ENCODE peak calls at places on chromosomes 7 and 10, in four cellular contexts. S, F, L and X are unnamed samples.
A peak's percentile ranks its signal among the peaks of the same experiment; 100 is the strongest.

GRCh38 chr10:114715171-114715670 is 57.1 kb upstream of the ABLIM1 start:
- DNase-seq in S (no peak), F (no peak), L (no peak), X (no peak)

GRCh38 chr7:23471090-23471859 is 984 bp upstream of the IGF2BP3 start:
- DNase-seq in S (peak; percentile 94), L (peak; percentile 79), F (no peak), X (peak; percentile 46)

GRCh38 chr7:93717217-93717900 is 142.8 kb upstream of the CALCR start:
- DNase-seq in S (no peak), F (no peak), L (no peak), X (peak; percentile 79)

GRCh38 chr7:51162724-51163329 is 153.8 kb downstream of the COBL start:
- DNase-seq in F (peak; percentile 49), L (no peak), S (no peak), X (peak; percentile 72)

GRCh38 chr7:36036590-36036989 is 116.5 kb upstream of the EEPD1 start:
- DNase-seq in S (no peak), L (no peak), F (no peak), X (peak; percentile 7)

GRCh38 chr7:105094966-105095365 is 81.0 kb downstream of the KMT2E start:
- DNase-seq in S (no peak), L (no peak), F (no peak), X (no peak)

GRCh38 chr10:7986851-7987250 is 67.6 kb upstream of the GATA3 start:
- DNase-seq in S (no peak), F (no peak), L (no peak), X (peak; percentile 5)

GRCh38 chr10:124296813-124297788 is 121.6 kb downstream of the OAT start:
- DNase-seq in F (no peak), S (peak; percentile 24), L (peak; percentile 18), X (no peak)

GRCh38 chr7:75957021-75957736 is 37.2 kb downstream of the TMEM120A start:
- DNase-seq in F (no peak), S (no peak), L (peak; percentile 79), X (no peak)

GRCh38 chr7:148916186-148916585 is 32.1 kb upstream of the EZH2 start:
- DNase-seq in L (no peak), F (no peak), S (no peak), X (no peak)

GRCh38 chr10:71067098-71067760 is 145.1 kb upstream of the UNC5B start:
- DNase-seq in S (no peak), F (no peak), L (no peak), X (no peak)

GRCh38 chr10:44383749-44384600 is 922 bp downstream of the CXCL12 start:
- DNase-seq in L (no peak), F (no peak), S (peak; percentile 84), X (peak; percentile 21)

GRCh38 chr10:986881-987634 is 1.2 kb upstream of the GTPBP4 start:
- DNase-seq in L (no peak), F (no peak), S (no peak), X (peak; percentile 26)

GRCh38 chr10:103395754-103396066 is 565 bp downstream of the ATP5MK start:
- DNase-seq in L (no peak), F (no peak), S (no peak), X (peak; percentile 15)

GRCh38 chr7:41792099-41792498 is 89.2 kb upstream of the INHBA start:
- DNase-seq in F (no peak), S (no peak), L (no peak), X (peak; percentile 67)

GRCh38 chr7:132575336-132575986 is 809 bp downstream of the PLXNA4 start:
- DNase-seq in F (no peak), L (peak; percentile 73), S (no peak), X (no peak)

GRCh38 chr7:58087536-58088190 is 637.7 kb downstream of the ZNF716 start:
- DNase-seq in L (peak; percentile 57), S (peak; percentile 75), F (no peak), X (no peak)

GRCh38 chr10:11298116-11298515 is 280.4 kb downstream of the CELF2 start:
- DNase-seq in L (no peak), S (no peak), F (no peak), X (peak; percentile 1)

GRCh38 chr7:138297526-138297925 is 162.5 kb upstream of the TRIM24 start:
- DNase-seq in F (no peak), L (no peak), S (no peak), X (no peak)

GRCh38 chr10:88289342-88289741 is 293.8 kb downstream of the RNLS start:
- DNase-seq in S (no peak), L (no peak), F (no peak), X (peak; percentile 31)

GRCh38 chr10:58854811-58855210 is 321.6 kb upstream of the PHYHIPL start:
- DNase-seq in F (no peak), L (no peak), S (no peak), X (no peak)

GRCh38 chr7:127317447-127317961 is 64.8 kb upstream of the GRM8 start:
- DNase-seq in S (no peak), L (no peak), F (no peak), X (peak; percentile 29)

GRCh38 chr10:108410231-108410630 is 1245.7 kb upstream of the SORCS1 start:
- DNase-seq in L (no peak), S (no peak), F (no peak), X (no peak)

GRCh38 chr7:151210087-151210854 is at the start of gene H2BK1:
- DNase-seq in F (no peak), S (no peak), L (no peak), X (no peak)

DNA sequence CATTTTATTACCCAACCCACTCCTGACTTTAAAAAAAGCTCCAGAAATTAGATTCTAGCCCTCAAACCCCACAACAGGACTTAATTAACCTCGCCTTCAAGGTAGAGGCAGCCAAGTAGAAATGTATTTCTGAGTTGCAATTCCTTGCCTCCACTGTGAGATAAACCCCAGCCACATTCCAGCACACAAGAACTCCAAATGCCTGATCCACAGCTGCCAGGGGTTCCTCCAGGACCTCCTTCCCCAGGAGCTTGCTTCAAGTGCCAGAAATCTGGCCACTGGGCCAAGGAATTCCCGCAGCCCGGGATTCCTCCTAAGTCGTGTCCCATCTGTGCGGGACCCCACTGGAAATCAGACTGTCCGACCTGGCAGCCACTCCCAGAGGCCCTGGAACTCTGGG is 25.9 kb upstream of the ARL4A start:
- DNase-seq in L (no peak), S (no peak), F (no peak), X (no peak)
- TF ChIP-seq CTCF in L (no peak), S (no peak), F (no peak), X (no peak)

GRCh38 chr7:131544449-131545425 is 11.7 kb downstream of the PODXL start:
- DNase-seq in S (peak; percentile 47), F (no peak), L (no peak), X (no peak)
- TF ChIP-seq CTCF in S (peak; percentile 57), F (no peak), L (no peak), X (no peak)

GRCh38 chr10:72254891-72255568 is 18.7 kb upstream of the DDIT4 start:
- DNase-seq in F (no peak), L (peak; percentile 86), S (peak; percentile 90), X (peak; percentile 75)
- TF ChIP-seq CTCF in F (no peak), L (no peak), S (peak; percentile 33), X (peak; percentile 24)

DNA sequence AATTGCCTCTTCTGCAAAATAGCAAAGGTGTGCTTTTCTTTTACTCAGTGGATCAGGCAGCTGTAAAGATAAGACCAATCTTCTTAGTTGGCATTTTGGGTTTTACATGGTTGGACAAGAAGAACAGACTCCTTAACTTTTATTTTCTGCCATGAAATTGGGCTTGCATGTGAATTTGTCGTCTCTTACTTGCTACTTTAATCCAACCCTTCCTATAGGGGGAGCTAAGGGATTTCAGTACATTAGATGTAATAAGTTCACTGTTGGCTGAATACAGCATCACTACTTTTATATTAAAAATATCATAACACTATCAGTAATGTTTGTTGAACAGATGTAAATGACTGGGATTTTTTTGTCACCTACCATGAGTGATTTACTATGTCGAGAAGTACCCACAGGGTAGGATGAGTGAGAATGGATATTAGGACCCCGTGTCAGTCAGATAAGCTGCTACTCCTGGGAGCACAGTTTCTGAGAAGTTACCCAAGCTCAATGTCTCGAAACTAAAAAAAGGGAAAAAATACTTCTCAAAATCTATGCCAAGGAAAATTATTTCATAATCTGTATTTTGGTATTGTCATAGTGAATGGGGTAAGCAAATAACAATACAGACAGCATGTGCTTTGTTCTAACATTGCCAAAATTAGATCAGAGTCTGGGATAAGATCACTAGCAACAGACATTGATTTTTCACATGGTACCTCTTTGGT is 127.4 kb upstream of the AGR3 start:
- DNase-seq in S (no peak), F (no peak), L (no peak), X (no peak)
- TF ChIP-seq CTCF in S (peak; percentile 65), F (no peak), L (peak; percentile 37), X (peak; percentile 44)

DNA sequence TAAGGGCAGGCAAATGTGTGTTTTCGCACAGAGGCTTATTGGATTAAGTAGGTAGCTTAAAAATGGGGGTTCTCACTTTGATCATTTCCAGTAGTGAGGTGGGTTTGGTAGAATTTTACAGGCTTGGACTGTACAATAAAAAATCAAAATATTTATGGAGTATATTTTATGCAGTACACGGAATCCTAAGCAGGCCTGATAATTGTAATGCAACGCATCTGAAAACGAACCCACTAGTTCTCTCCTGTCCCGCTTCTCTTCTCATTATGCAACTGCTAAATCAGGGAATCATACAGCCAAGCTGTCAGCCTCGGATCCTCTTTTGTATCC is 377 bp upstream of the POLR1F start:
- DNase-seq in F (no peak), S (no peak), L (no peak), X (no peak)
- TF ChIP-seq CTCF in F (peak; percentile 34), S (peak; percentile 52), L (no peak), X (no peak)